ENCODE peak calls at places on chromosomes 2 and 18, in eight cellular contexts. One of them, this sample, is unnamed.

GRCh38 chr2:13334545-13334944 is 617.8 kb downstream of the TRIB2 start:
- DNase-seq in GM12865: no peak
- DNase-seq in heart left ventricle: no peak
- DNase-seq in gastrocnemius medialis: no peak
- DNase-seq in endothelial cell of umbilical vein: no peak
- DNase-seq in GM12878: no peak
- DNase-seq in sigmoid colon: no peak
- DNase-seq in fibroblast of lung: no peak
- DNase-seq in this sample: no peak

GRCh38 chr2:25358836-25359235 is 17.1 kb upstream of the DNMT3A start:
- DNase-seq in GM12865: no peak
- DNase-seq in heart left ventricle: no peak
- DNase-seq in gastrocnemius medialis: no peak
- DNase-seq in endothelial cell of umbilical vein: no peak
- DNase-seq in GM12878: no peak
- DNase-seq in sigmoid colon: no peak
- DNase-seq in fibroblast of lung: no peak
- DNase-seq in this sample: no peak

GRCh38 chr18:22683196-22683676 is 249.9 kb upstream of the RBBP8 start:
- DNase-seq in GM12865: no peak
- DNase-seq in heart left ventricle: peak
- DNase-seq in gastrocnemius medialis: no peak
- DNase-seq in endothelial cell of umbilical vein: peak
- DNase-seq in GM12878: no peak
- DNase-seq in sigmoid colon: peak
- DNase-seq in fibroblast of lung: peak
- DNase-seq in this sample: peak

GRCh38 chr2:157349949-157350510 is 24.4 kb upstream of the ERMN start:
- DNase-seq in GM12865: no peak
- DNase-seq in heart left ventricle: no peak
- DNase-seq in gastrocnemius medialis: no peak
- DNase-seq in endothelial cell of umbilical vein: no peak
- DNase-seq in GM12878: no peak
- DNase-seq in sigmoid colon: no peak
- DNase-seq in fibroblast of lung: peak
- DNase-seq in this sample: peak

GRCh38 chr2:157185828-157186227 is 71.7 kb upstream of the GALNT5 start:
- DNase-seq in GM12865: no peak
- DNase-seq in heart left ventricle: no peak
- DNase-seq in gastrocnemius medialis: no peak
- DNase-seq in endothelial cell of umbilical vein: no peak
- DNase-seq in GM12878: no peak
- DNase-seq in sigmoid colon: no peak
- DNase-seq in fibroblast of lung: peak
- DNase-seq in this sample: no peak

GRCh38 chr18:11654736-11655604 is 34.1 kb upstream of the GNAL start:
- DNase-seq in GM12865: peak
- DNase-seq in heart left ventricle: peak
- DNase-seq in gastrocnemius medialis: peak
- DNase-seq in endothelial cell of umbilical vein: peak
- DNase-seq in GM12878: no peak
- DNase-seq in sigmoid colon: no peak
- DNase-seq in fibroblast of lung: no peak
- DNase-seq in this sample: peak

GRCh38 chr18:33195795-33196194 is 244.7 kb downstream of the CCDC178 start:
- DNase-seq in GM12865: no peak
- DNase-seq in heart left ventricle: no peak
- DNase-seq in gastrocnemius medialis: no peak
- DNase-seq in endothelial cell of umbilical vein: no peak
- DNase-seq in GM12878: no peak
- DNase-seq in sigmoid colon: no peak
- DNase-seq in fibroblast of lung: peak
- DNase-seq in this sample: no peak

GRCh38 chr18:48923746-48924580 is 26.8 kb downstream of the SMAD7 start:
- DNase-seq in GM12865: peak
- DNase-seq in heart left ventricle: no peak
- DNase-seq in gastrocnemius medialis: no peak
- DNase-seq in endothelial cell of umbilical vein: peak
- DNase-seq in GM12878: no peak
- DNase-seq in sigmoid colon: no peak
- DNase-seq in fibroblast of lung: peak
- DNase-seq in this sample: no peak

GRCh38 chr2:30512243-30512866 is 65.3 kb downstream of the LCLAT1 start:
- DNase-seq in GM12865: no peak
- DNase-seq in heart left ventricle: no peak
- DNase-seq in gastrocnemius medialis: no peak
- DNase-seq in endothelial cell of umbilical vein: no peak
- DNase-seq in GM12878: no peak
- DNase-seq in sigmoid colon: no peak
- DNase-seq in fibroblast of lung: no peak
- DNase-seq in this sample: no peak

GRCh38 chr18:50697509-50697908 is 122.3 kb downstream of the MRO start:
- DNase-seq in GM12865: peak
- DNase-seq in heart left ventricle: no peak
- DNase-seq in gastrocnemius medialis: no peak
- DNase-seq in endothelial cell of umbilical vein: no peak
- DNase-seq in GM12878: no peak
- DNase-seq in sigmoid colon: peak
- DNase-seq in fibroblast of lung: no peak
- DNase-seq in this sample: no peak

GRCh38 chr2:204012081-204012653 is 75.6 kb downstream of the ICOS start:
- DNase-seq in GM12865: no peak
- DNase-seq in heart left ventricle: no peak
- DNase-seq in gastrocnemius medialis: no peak
- DNase-seq in endothelial cell of umbilical vein: no peak
- DNase-seq in GM12878: no peak
- DNase-seq in sigmoid colon: no peak
- DNase-seq in fibroblast of lung: no peak
- DNase-seq in this sample: no peak

GRCh38 chr2:169933124-169933711 is 106.0 kb downstream of the UBR3 start:
- DNase-seq in GM12865: peak
- DNase-seq in heart left ventricle: no peak
- DNase-seq in gastrocnemius medialis: no peak
- DNase-seq in endothelial cell of umbilical vein: peak
- DNase-seq in GM12878: no peak
- DNase-seq in sigmoid colon: no peak
- DNase-seq in fibroblast of lung: peak
- DNase-seq in this sample: peak

DNA sequence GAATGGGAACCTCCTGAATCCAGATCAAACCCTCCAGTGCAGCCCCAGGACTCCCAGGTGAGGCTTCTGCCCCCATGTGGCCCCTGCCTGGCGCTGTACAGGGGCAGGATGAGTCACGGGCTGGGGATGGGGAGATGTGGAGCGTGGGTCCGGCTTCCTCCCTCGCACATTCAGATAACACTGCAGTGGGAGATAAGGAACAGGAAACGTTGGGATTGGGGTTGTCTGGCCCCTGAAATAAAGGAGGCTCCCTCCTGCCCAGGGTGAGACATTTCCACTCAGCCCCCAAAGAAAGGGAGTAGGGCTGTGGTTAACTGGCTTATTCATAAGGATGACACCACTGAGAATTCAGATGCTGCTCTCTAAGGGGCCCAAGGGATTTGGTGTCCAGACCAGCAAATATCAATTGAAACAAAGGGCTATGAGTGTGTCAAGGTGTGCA is 30.7 kb downstream of the IGFBP5 start:
- DNase-seq in GM12865: no peak
- DNase-seq in heart left ventricle: no peak
- DNase-seq in gastrocnemius medialis: no peak
- DNase-seq in endothelial cell of umbilical vein: peak
- DNase-seq in GM12878: no peak
- DNase-seq in sigmoid colon: no peak
- DNase-seq in fibroblast of lung: peak
- DNase-seq in this sample: peak
- TF ChIP-seq CTCF in GM12865: no peak
- TF ChIP-seq CTCF in heart left ventricle: no peak
- TF ChIP-seq CTCF in gastrocnemius medialis: no peak
- TF ChIP-seq CTCF in endothelial cell of umbilical vein: peak
- TF ChIP-seq CTCF in GM12878: peak
- TF ChIP-seq CTCF in sigmoid colon: no peak
- TF ChIP-seq CTCF in fibroblast of lung: no peak
- TF ChIP-seq CTCF in this sample: peak

DNA sequence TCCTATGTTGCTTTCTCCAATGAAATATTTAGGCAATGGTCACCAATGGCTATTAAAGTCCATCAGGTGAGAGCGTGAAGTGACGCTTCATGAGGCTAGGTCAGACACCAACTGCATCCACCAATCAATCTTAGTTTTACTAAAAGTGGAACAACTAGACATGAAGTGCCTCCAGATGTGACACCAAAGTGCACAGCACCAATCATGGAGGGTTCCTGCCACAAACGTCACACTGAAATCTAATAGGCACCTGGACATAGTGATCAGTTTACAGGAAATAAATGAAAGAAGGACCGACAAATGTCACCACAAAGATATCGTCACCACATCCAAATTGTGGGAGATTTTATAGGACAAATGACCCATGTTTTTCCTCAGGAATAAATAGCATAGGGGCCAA is 70.5 kb downstream of the PSMG2 start:
- DNase-seq in GM12865: no peak
- DNase-seq in heart left ventricle: no peak
- DNase-seq in gastrocnemius medialis: no peak
- DNase-seq in endothelial cell of umbilical vein: no peak
- DNase-seq in GM12878: no peak
- DNase-seq in sigmoid colon: no peak
- DNase-seq in fibroblast of lung: no peak
- DNase-seq in this sample: no peak
- H3K4me3 ChIP-seq in GM12865: no peak
- H3K4me3 ChIP-seq in heart left ventricle: no peak
- H3K4me3 ChIP-seq in gastrocnemius medialis: no peak
- H3K4me3 ChIP-seq in endothelial cell of umbilical vein: no peak
- H3K4me3 ChIP-seq in GM12878: no peak
- H3K4me3 ChIP-seq in sigmoid colon: no peak
- H3K4me3 ChIP-seq in fibroblast of lung: no peak
- H3K4me3 ChIP-seq in this sample: no peak

GRCh38 chr2:187299122-187299906 is 148.7 kb downstream of the CALCRL start:
- DNase-seq in GM12865: peak
- DNase-seq in heart left ventricle: no peak
- DNase-seq in gastrocnemius medialis: no peak
- DNase-seq in endothelial cell of umbilical vein: peak
- DNase-seq in GM12878: no peak
- DNase-seq in sigmoid colon: no peak
- DNase-seq in fibroblast of lung: peak
- DNase-seq in this sample: no peak
- TF ChIP-seq CTCF in GM12865: peak
- TF ChIP-seq CTCF in heart left ventricle: peak
- TF ChIP-seq CTCF in gastrocnemius medialis: no peak
- TF ChIP-seq CTCF in endothelial cell of umbilical vein: peak
- TF ChIP-seq CTCF in GM12878: peak
- TF ChIP-seq CTCF in sigmoid colon: no peak
- TF ChIP-seq CTCF in fibroblast of lung: peak
- TF ChIP-seq CTCF in this sample: peak

GRCh38 chr2:101302016-101302415 is 6.5 kb downstream of the RNF149 start:
- DNase-seq in GM12865: no peak
- DNase-seq in heart left ventricle: no peak
- DNase-seq in gastrocnemius medialis: no peak
- DNase-seq in endothelial cell of umbilical vein: no peak
- DNase-seq in GM12878: no peak
- DNase-seq in sigmoid colon: no peak
- DNase-seq in fibroblast of lung: no peak
- DNase-seq in this sample: no peak
- H3K4me3 ChIP-seq in GM12865: no peak
- H3K4me3 ChIP-seq in heart left ventricle: no peak
- H3K4me3 ChIP-seq in gastrocnemius medialis: no peak
- H3K4me3 ChIP-seq in endothelial cell of umbilical vein: no peak
- H3K4me3 ChIP-seq in GM12878: no peak
- H3K4me3 ChIP-seq in sigmoid colon: no peak
- H3K4me3 ChIP-seq in fibroblast of lung: no peak
- H3K4me3 ChIP-seq in this sample: no peak

GRCh38 chr2:156156580-156156979 is 175.9 kb downstream of the NR4A2 start:
- DNase-seq in GM12865: no peak
- DNase-seq in heart left ventricle: no peak
- DNase-seq in gastrocnemius medialis: no peak
- DNase-seq in endothelial cell of umbilical vein: no peak
- DNase-seq in GM12878: no peak
- DNase-seq in sigmoid colon: no peak
- DNase-seq in fibroblast of lung: no peak
- DNase-seq in this sample: no peak
- TF ChIP-seq CTCF in GM12865: peak
- TF ChIP-seq CTCF in heart left ventricle: no peak
- TF ChIP-seq CTCF in gastrocnemius medialis: no peak
- TF ChIP-seq CTCF in endothelial cell of umbilical vein: no peak
- TF ChIP-seq CTCF in GM12878: peak
- TF ChIP-seq CTCF in sigmoid colon: no peak
- TF ChIP-seq CTCF in fibroblast of lung: no peak
- TF ChIP-seq CTCF in this sample: peak

GRCh38 chr2:189440947-189441708 is at the start of gene WDR75:
- DNase-seq in GM12865: peak
- DNase-seq in heart left ventricle: peak
- DNase-seq in gastrocnemius medialis: peak
- DNase-seq in endothelial cell of umbilical vein: peak
- DNase-seq in GM12878: peak
- DNase-seq in sigmoid colon: peak
- DNase-seq in fibroblast of lung: peak
- DNase-seq in this sample: peak
- H3K4me3 ChIP-seq in GM12865: peak
- H3K4me3 ChIP-seq in heart left ventricle: peak
- H3K4me3 ChIP-seq in gastrocnemius medialis: peak
- H3K4me3 ChIP-seq in endothelial cell of umbilical vein: peak
- H3K4me3 ChIP-seq in GM12878: peak
- H3K4me3 ChIP-seq in sigmoid colon: peak
- H3K4me3 ChIP-seq in fibroblast of lung: peak
- H3K4me3 ChIP-seq in this sample: peak

GRCh38 chr18:67513285-67513684 is 3.2 kb downstream of the DSEL start:
- DNase-seq in GM12865: peak
- DNase-seq in heart left ventricle: no peak
- DNase-seq in gastrocnemius medialis: no peak
- DNase-seq in endothelial cell of umbilical vein: peak
- DNase-seq in GM12878: no peak
- DNase-seq in sigmoid colon: no peak
- DNase-seq in fibroblast of lung: no peak
- DNase-seq in this sample: peak
- TF ChIP-seq CTCF in GM12865: no peak
- TF ChIP-seq CTCF in heart left ventricle: no peak
- TF ChIP-seq CTCF in gastrocnemius medialis: no peak
- TF ChIP-seq CTCF in endothelial cell of umbilical vein: peak
- TF ChIP-seq CTCF in GM12878: no peak
- TF ChIP-seq CTCF in sigmoid colon: no peak
- TF ChIP-seq CTCF in fibroblast of lung: no peak
- TF ChIP-seq CTCF in this sample: peak

GRCh38 chr2:120134263-120134662 is 88.9 kb downstream of the TMEM185B start:
- DNase-seq in GM12865: no peak
- DNase-seq in heart left ventricle: no peak
- DNase-seq in gastrocnemius medialis: no peak
- DNase-seq in endothelial cell of umbilical vein: peak
- DNase-seq in GM12878: no peak
- DNase-seq in sigmoid colon: no peak
- DNase-seq in fibroblast of lung: peak
- DNase-seq in this sample: peak
- H3K4me3 ChIP-seq in GM12865: no peak
- H3K4me3 ChIP-seq in heart left ventricle: no peak
- H3K4me3 ChIP-seq in gastrocnemius medialis: no peak
- H3K4me3 ChIP-seq in endothelial cell of umbilical vein: no peak
- H3K4me3 ChIP-seq in GM12878: no peak
- H3K4me3 ChIP-seq in sigmoid colon: no peak
- H3K4me3 ChIP-seq in fibroblast of lung: no peak
- H3K4me3 ChIP-seq in this sample: no peak

GRCh38 chr2:71672011-71672639 is 218.8 kb downstream of the DYSF start:
- DNase-seq in GM12865: no peak
- DNase-seq in heart left ventricle: peak
- DNase-seq in gastrocnemius medialis: peak
- DNase-seq in endothelial cell of umbilical vein: no peak
- DNase-seq in GM12878: no peak
- DNase-seq in sigmoid colon: no peak
- DNase-seq in fibroblast of lung: no peak
- DNase-seq in this sample: no peak
- TF ChIP-seq CTCF in GM12865: no peak
- TF ChIP-seq CTCF in heart left ventricle: no peak
- TF ChIP-seq CTCF in gastrocnemius medialis: no peak
- TF ChIP-seq CTCF in endothelial cell of umbilical vein: peak
- TF ChIP-seq CTCF in GM12878: no peak
- TF ChIP-seq CTCF in sigmoid colon: no peak
- TF ChIP-seq CTCF in fibroblast of lung: no peak
- TF ChIP-seq CTCF in this sample: peak

GRCh38 chr2:182972548-182972942 is 65.7 kb downstream of the NCKAP1 start:
- DNase-seq in GM12865: no peak
- DNase-seq in heart left ventricle: no peak
- DNase-seq in gastrocnemius medialis: no peak
- DNase-seq in endothelial cell of umbilical vein: no peak
- DNase-seq in GM12878: no peak
- DNase-seq in sigmoid colon: no peak
- DNase-seq in fibroblast of lung: no peak
- DNase-seq in this sample: no peak
- H3K4me3 ChIP-seq in GM12865: no peak
- H3K4me3 ChIP-seq in heart left ventricle: no peak
- H3K4me3 ChIP-seq in gastrocnemius medialis: no peak
- H3K4me3 ChIP-seq in endothelial cell of umbilical vein: no peak
- H3K4me3 ChIP-seq in GM12878: no peak
- H3K4me3 ChIP-seq in sigmoid colon: no peak
- H3K4me3 ChIP-seq in fibroblast of lung: no peak
- H3K4me3 ChIP-seq in this sample: no peak

This sample was measured in brain microvascular endothelial cell.